ENCODE peak calls at places on chromosome 10, in seven cellular contexts. M is adrenal gland, N is prostate gland, E is right lobe of liver, A is heart left ventricle, V is tibial nerve, U is ovary. I is an unnamed sample.

GRCh38 chr10:89421018-89421476 is 6.7 kb downstream of the IFIT5 start:
- DNase-seq in M (no peak), N (peak; percentile 41), E (no peak), A (no peak), V (no peak), U (no peak), I (no peak)

GRCh38 chr10:75532253-75532924 is 101.0 kb downstream of the LRMDA start:
- DNase-seq in M (no peak), N (no peak), E (no peak), A (no peak), V (no peak), U (no peak), I (no peak)

GRCh38 chr10:101694056-101694673 is 805 bp downstream of the FBXW4 start:
- DNase-seq in M (peak; percentile 79), N (peak; percentile 60), E (peak; percentile 68), A (peak; percentile 60), V (peak; percentile 23), U (peak; percentile 78), I (peak; percentile 94)

GRCh38 chr10:28072573-28072972 is 73.7 kb upstream of the ODAD2 start:
- DNase-seq in M (no peak), N (no peak), E (no peak), A (no peak), V (no peak), U (no peak), I (no peak)

GRCh38 chr10:103481974-103482531 is 3.0 kb upstream of the CALHM3 start:
- DNase-seq in M (peak; percentile 62), N (peak; percentile 36), E (no peak), A (peak; percentile 28), V (no peak), U (no peak), I (no peak)

GRCh38 chr10:12418000-12418399 is 68.7 kb downstream of the CAMK1D start:
- DNase-seq in M (no peak), N (no peak), E (peak; percentile 18), A (no peak), V (peak; percentile 52), U (no peak), I (no peak)

GRCh38 chr10:124417846-124418725 is 637 bp downstream of the OAT start:
- DNase-seq in M (peak; percentile 79), N (peak; percentile 21), E (peak; percentile 66), A (peak; percentile 63), V (peak; percentile 16), U (peak; percentile 77), I (peak; percentile 94)

GRCh38 chr10:112967200-112967599 is 17.2 kb downstream of the TCF7L2 start:
- DNase-seq in M (no peak), N (no peak), E (no peak), A (no peak), V (no peak), U (no peak), I (no peak)

GRCh38 chr10:24382596-24382978 is 173.6 kb downstream of the KIAA1217 start:
- DNase-seq in M (no peak), N (no peak), E (no peak), A (no peak), V (no peak), U (no peak), I (no peak)

GRCh38 chr10:43859016-43859525 is 210.4 kb upstream of the ZNF32 start:
- DNase-seq in M (no peak), N (no peak), E (no peak), A (no peak), V (no peak), U (no peak), I (no peak)

GRCh38 chr10:49080965-49081364 is 34.4 kb downstream of the VSTM4 start:
- DNase-seq in M (no peak), N (no peak), E (peak; percentile 92), A (no peak), V (no peak), U (peak; percentile 34), I (no peak)

GRCh38 chr10:58027431-58027830 is 240.3 kb downstream of the IPMK start:
- DNase-seq in M (no peak), N (no peak), E (no peak), A (no peak), V (no peak), U (no peak), I (no peak)

GRCh38 chr10:24706479-24707118 is 17.1 kb downstream of the ARHGAP21 start:
- DNase-seq in M (peak; percentile 74), N (no peak), E (no peak), A (no peak), V (no peak), U (no peak), I (no peak)

GRCh38 chr10:114294549-114294948 is 55.5 kb downstream of the VWA2 start:
- DNase-seq in M (no peak), N (no peak), E (no peak), A (no peak), V (no peak), U (no peak), I (no peak)

GRCh38 chr10:110056822-110057221 is 49.0 kb downstream of the ADD3 start:
- DNase-seq in M (no peak), N (no peak), E (no peak), A (no peak), V (no peak), U (no peak), I (no peak)

GRCh38 chr10:21944727-21945386 is 58.7 kb downstream of the DNAJC1 start:
- DNase-seq in M (no peak), N (no peak), E (no peak), A (no peak), V (no peak), U (no peak), I (no peak)

GRCh38 chr10:110802090-110802489 is 69.6 kb upstream of the PDCD4 start:
- DNase-seq in M (no peak), N (no peak), E (no peak), A (no peak), V (no peak), U (no peak), I (no peak)

GRCh38 chr10:126458453-126458852 is 70.2 kb upstream of the ADAM12 start:
- DNase-seq in M (no peak), N (no peak), E (no peak), A (no peak), V (no peak), U (no peak), I (no peak)

GRCh38 chr10:80413152-80413996 is 5.0 kb downstream of the PRXL2A start:
- DNase-seq in M (no peak), N (peak; percentile 47), E (no peak), A (no peak), V (no peak), U (no peak), I (peak; percentile 40)

GRCh38 chr10:22271786-22272185 is 44.4 kb upstream of the COMMD3 start:
- DNase-seq in M (no peak), N (no peak), E (no peak), A (no peak), V (no peak), U (no peak), I (no peak)

GRCh38 chr10:24466616-24466949 is 257.1 kb downstream of the ARHGAP21 start:
- DNase-seq in M (no peak), N (no peak), E (no peak), A (no peak), V (no peak), U (no peak), I (no peak)

GRCh38 chr10:47309403-47310089 is 9.5 kb downstream of the GDF10 start:
- DNase-seq in M (no peak), N (no peak), E (no peak), A (no peak), V (no peak), U (no peak), I (no peak)
- TF ChIP-seq CTCF in M (no peak), N (no peak), E (no peak), A (peak; percentile 25), V (no peak), U (no peak), I (peak; percentile 26)

GRCh38 chr10:88017781-88018180 is 154.4 kb downstream of the PTEN start:
- DNase-seq in M (no peak), N (no peak), E (no peak), A (no peak), V (no peak), U (no peak), I (no peak)

GRCh38 chr10:88023676-88024075 is 160.3 kb downstream of the PTEN start:
- DNase-seq in M (no peak), N (no peak), E (no peak), A (no peak), V (no peak), U (no peak), I (no peak)

DNA sequence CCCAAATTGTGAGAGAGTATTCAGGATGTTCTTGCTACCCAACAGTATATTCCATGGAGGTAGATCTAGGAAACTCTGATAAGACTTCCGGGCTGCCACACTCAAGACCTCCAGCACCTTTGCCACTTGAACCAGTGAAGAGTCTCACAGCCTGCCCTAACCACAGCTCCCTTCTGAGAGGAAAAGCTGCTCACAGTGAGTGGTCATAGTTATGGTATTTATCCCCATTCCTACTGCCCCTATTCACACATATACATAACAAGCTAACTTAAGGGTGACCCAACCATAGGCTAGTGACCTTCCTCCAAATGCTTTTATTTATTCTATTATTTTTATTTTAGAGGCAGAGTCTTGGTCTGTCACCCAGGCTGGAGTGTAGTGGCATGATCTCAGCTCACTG is 156.3 kb downstream of the PTEN start:
- DNase-seq in M (no peak), N (no peak), E (no peak), A (no peak), V (no peak), U (no peak), I (no peak)
- TF ChIP-seq POLR2A in M (no peak), N (no peak), E (no peak), A (no peak), V (no peak), U (no peak), I (no peak)

DNA sequence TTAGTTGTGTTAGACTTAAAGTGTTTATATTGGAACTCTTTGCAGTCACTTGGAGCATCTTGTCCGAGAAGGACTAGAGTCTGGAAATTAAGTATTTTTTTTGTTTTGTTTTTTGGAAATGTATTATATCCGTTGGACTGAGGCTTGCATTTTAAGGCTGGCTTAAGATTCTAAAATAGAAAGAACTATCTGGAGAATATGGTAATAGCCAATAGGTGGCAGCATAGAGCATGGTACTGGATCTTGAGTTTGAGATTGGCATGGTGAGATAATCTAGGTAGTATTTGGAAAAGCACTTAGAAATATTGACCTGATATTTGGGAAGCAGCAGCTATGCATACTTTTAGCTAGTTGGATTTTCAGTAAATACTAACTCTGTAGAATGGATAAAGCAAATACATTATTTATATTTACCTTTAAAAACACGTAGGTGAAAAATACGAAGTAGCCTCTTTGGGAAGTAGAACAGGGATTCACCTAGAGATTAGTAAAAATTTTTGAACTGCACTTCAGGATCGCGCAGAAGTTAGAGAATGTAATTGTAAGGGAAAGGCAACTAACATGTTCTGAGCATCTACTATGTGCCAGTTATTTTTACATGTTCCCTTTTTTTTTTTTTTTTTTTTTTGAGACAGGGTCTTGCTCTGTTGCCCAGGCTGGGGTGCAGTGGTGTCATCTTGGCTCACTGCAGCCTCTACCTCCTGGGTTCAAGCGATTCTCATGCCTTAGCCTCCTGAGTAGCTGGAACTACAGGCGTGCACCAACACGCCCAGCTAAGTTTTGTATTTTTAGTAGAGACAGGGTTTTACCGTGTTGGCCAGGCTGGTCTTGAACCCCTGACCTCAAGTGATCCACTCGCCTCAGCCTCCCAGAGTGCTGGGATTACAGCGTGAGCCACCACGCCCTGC is 78.6 kb downstream of the LCOR start:
- DNase-seq in M (no peak), N (no peak), E (no peak), A (no peak), V (no peak), U (no peak), I (no peak)
- H3K4me1 ChIP-seq in M (peaks cover 8% of the 10 kb centered on the region), N (no peaks in the 10 kb centered on the region), E (no peaks in the 10 kb centered on the region), A (peaks cover 3% of the 10 kb centered on the region), V (peaks cover 47% of the 10 kb centered on the region), U (peaks cover 2% of the 10 kb centered on the region), I (peaks cover 15% of the 10 kb centered on the region)

GRCh38 chr10:68223535-68224165 is 8.3 kb downstream of the ATOH7 start:
- DNase-seq in M (no peak), N (no peak), E (no peak), A (no peak), V (no peak), U (no peak), I (no peak)
- TF ChIP-seq CTCF in M (no peak), N (no peak), E (no peak), A (no peak), V (no peak), U (no peak), I (no peak)